ENCODE peak calls at places on chromosomes 16 and 17, in six cellular contexts. J is neural progenitor cell, U is fibroblast of lung, K is mammary epithelial cell, I is PC-3, E is MM.1S. N is an unnamed sample.

GRCh38 chr16:21150375-21151001 is at the start of gene DNAH3:
- DNase-seq in E (no peak), I (no peak), J (no peak), K (peak; percentile 90), U (no peak), N (no peak)

GRCh38 chr17:51298508-51299371 is 38.4 kb downstream of the UTP18 start:
- DNase-seq in E (peak; percentile 39), K (peak; percentile 16), J (peak; percentile 67), I (peak; percentile 68), U (peak; percentile 63), N (peak; percentile 55)

GRCh38 chr16:25747160-25747758 is 55.5 kb downstream of the HS3ST4 start:
- DNase-seq in U (no peak), J (peak; percentile 71), E (peak; percentile 26), I (peak; percentile 2), K (no peak), N (peak; percentile 13)

GRCh38 chr17:336110-337021 is 16.2 kb downstream of the RPH3AL start:
- DNase-seq in I (no peak), J (peak; percentile 56), U (no peak), K (no peak), E (no peak), N (no peak)

GRCh38 chr16:73020409-73020884 is 27.5 kb downstream of the ZFHX3 start:
- DNase-seq in E (no peak), I (peak; percentile 94), U (peak; percentile 96), J (no peak), K (peak; percentile 78), N (no peak)

GRCh38 chr17:77140878-77141767 is at the start of gene SEC14L1:
- DNase-seq in K (peak; percentile 35), E (peak; percentile 66), U (no peak), I (peak; percentile 66), J (peak; percentile 79), N (peak; percentile 82)

GRCh38 chr17:58703887-58704286 is 11.5 kb downstream of the RAD51C start:
- DNase-seq in I (no peak), K (no peak), E (no peak), U (no peak), J (no peak), N (no peak)

GRCh38 chr17:15354256-15354655 is 12.9 kb upstream of the TEKT3 start:
- DNase-seq in J (no peak), I (peak; percentile 38), U (no peak), E (no peak), K (no peak), N (no peak)

GRCh38 chr16:12575288-12575687 is 228.4 kb downstream of the CPPED1 start:
- DNase-seq in J (no peak), K (no peak), U (no peak), E (no peak), I (no peak), N (peak; percentile 73)

GRCh38 chr17:28173801-28174200 is 131.3 kb downstream of the NLK start:
- DNase-seq in J (no peak), U (no peak), I (no peak), E (no peak), K (no peak), N (no peak)

GRCh38 chr16:61879306-61879705 is 156.9 kb downstream of the CDH8 start:
- DNase-seq in E (no peak), I (no peak), J (no peak), K (no peak), U (no peak), N (no peak)

GRCh38 chr16:4660454-4661007 is 32.8 kb upstream of the NUDT16L1 start:
- DNase-seq in E (no peak), J (no peak), I (no peak), U (peak; percentile 23), K (peak; percentile 70), N (no peak)

GRCh38 chr16:2233872-2234812 is 2.1 kb upstream of the DNASE1L2 start:
- DNase-seq in U (no peak), K (no peak), J (no peak), E (no peak), I (no peak), N (no peak)

GRCh38 chr17:57653279-57653678 is 91.8 kb downstream of the CCDC182 start:
- DNase-seq in K (no peak), U (no peak), J (no peak), E (no peak), I (no peak), N (no peak)

GRCh38 chr16:54174201-54174600 is 112.4 kb downstream of the IRX3 start:
- DNase-seq in U (no peak), E (no peak), I (no peak), J (peak; percentile 12), K (no peak), N (no peak)

GRCh38 chr17:1518410-1518809 is 2.0 kb upstream of the INPP5K start:
- DNase-seq in K (no peak), J (no peak), E (no peak), I (no peak), U (no peak), N (no peak)

GRCh38 chr16:73240928-73241327 is 193.0 kb upstream of the ZFHX3 start:
- DNase-seq in U (no peak), I (no peak), E (no peak), J (no peak), K (no peak), N (no peak)

GRCh38 chr17:40097931-40098845 is 2.2 kb downstream of the NR1D1 start:
- DNase-seq in E (peak; percentile 38), J (no peak), U (peak; percentile 56), I (peak; percentile 25), K (peak; percentile 81), N (no peak)

GRCh38 chr16:89855986-89856385 is 17.4 kb upstream of the TCF25 start:
- DNase-seq in E (no peak), J (no peak), K (no peak), I (no peak), U (no peak), N (no peak)

GRCh38 chr17:71496552-71496951 is 624.3 kb upstream of the SOX9 start:
- DNase-seq in K (no peak), I (no peak), U (no peak), J (no peak), E (peak; percentile 92), N (no peak)

GRCh38 chr16:19114359-19115147 is 789 bp downstream of the ITPRIPL2 start:
- DNase-seq in E (no peak), U (peak; percentile 78), J (peak; percentile 44), K (peak; percentile 63), I (peak; percentile 34), N (no peak)

GRCh38 chr16:64242510-64242909 is 879.4 kb downstream of the CDH11 start:
- DNase-seq in E (no peak), K (no peak), I (no peak), U (no peak), J (no peak), N (no peak)

GRCh38 chr17:76051071-76051467 is 21.2 kb downstream of the SRP68 start:
- DNase-seq in E (no peak), U (no peak), I (peak; percentile 88), J (no peak), K (peak; percentile 41), N (no peak)

GRCh38 chr16:13153696-13154095 is 252.3 kb downstream of the SHISA9 start:
- DNase-seq in U (no peak), E (no peak), J (no peak), I (no peak), K (no peak), N (no peak)

GRCh38 chr17:49964539-49965521 is 4.2 kb upstream of the DLX4 start:
- DNase-seq in K (no peak), U (peak; percentile 11), J (peak; percentile 71), E (no peak), I (no peak), N (no peak)

GRCh38 chr17:10337976-10338375 is 34.8 kb downstream of the MYH13 start:
- DNase-seq in E (no peak), I (no peak), K (no peak), J (no peak), U (peak; percentile 71), N (no peak)

GRCh38 chr16:25064967-25065366 is 46.6 kb upstream of the LCMT1 start:
- DNase-seq in U (peak; percentile 6), J (peak; percentile 13), I (no peak), E (no peak), K (no peak), N (no peak)

GRCh38 chr17:78818932-78819331 is 21.7 kb downstream of the USP36 start:
- DNase-seq in I (no peak), K (no peak), J (no peak), U (no peak), E (no peak), N (no peak)
- H3K79me2 ChIP-seq in I (peaks cover 6% of the 10 kb centered on the region), K (peaks cover 21% of the 10 kb centered on the region), J (peaks cover 3% of the 10 kb centered on the region), U (peaks cover 5% of the 10 kb centered on the region), E (peaks cover 64% of the 10 kb centered on the region), N (no peaks in the 10 kb centered on the region)

GRCh38 chr16:47561286-47561685 is 100.2 kb downstream of the PHKB start:
- DNase-seq in U (no peak), I (no peak), K (no peak), E (no peak), J (no peak), N (no peak)
- H3K79me2 ChIP-seq in U (no peaks in the 10 kb centered on the region), I (no peaks in the 10 kb centered on the region), K (no peaks in the 10 kb centered on the region), E (no peaks in the 10 kb centered on the region), J (no peaks in the 10 kb centered on the region), N (no peaks in the 10 kb centered on the region)

GRCh38 chr17:60525347-60525623 is 757 bp downstream of the APPBP2 start:
- DNase-seq in K (no peak), I (peak; percentile 16), E (no peak), J (peak; percentile 2), U (peak; percentile 14), N (no peak)

GRCh38 chr17:60525624-60526514 is at the start of gene APPBP2:
- DNase-seq in U (peak; percentile 88), I (peak; percentile 94), J (peak; percentile 94), E (peak; percentile 74), K (peak; percentile 86), N (peak; percentile 78)

GRCh38 chr17:60522889-60523626 is 3.0 kb downstream of the APPBP2 start:
- DNase-seq in K (no peak), E (no peak), J (no peak), I (no peak), U (no peak), N (no peak)

GRCh38 chr17:60523822-60524221 is 2.2 kb downstream of the APPBP2 start:
- DNase-seq in U (no peak), K (no peak), E (no peak), J (no peak), I (no peak), N (no peak)

GRCh38 chr17:60524463-60525346 is 1.3 kb downstream of the APPBP2 start:
- DNase-seq in E (no peak), K (peak; percentile 22), J (no peak), U (peak; percentile 75), I (peak; percentile 23), N (peak; percentile 5)
- H3K79me2 ChIP-seq in E (peaks cover 69% of the 10 kb centered on the region), K (peaks cover 73% of the 10 kb centered on the region), J (peaks cover 85% of the 10 kb centered on the region), U (peaks cover 59% of the 10 kb centered on the region), I (peaks cover 72% of the 10 kb centered on the region), N (peaks cover 69% of the 10 kb centered on the region)

GRCh38 chr17:4362141-4362540 is 4.3 kb downstream of the UBE2G1 start:
- DNase-seq in U (peak; percentile 37), E (no peak), I (peak; percentile 10), K (no peak), J (no peak), N (peak; percentile 61)
- H3K79me2 ChIP-seq in U (peaks cover 85% of the 10 kb centered on the region), E (peaks cover 92% of the 10 kb centered on the region), I (peaks cover 92% of the 10 kb centered on the region), K (peaks cover 93% of the 10 kb centered on the region), J (peaks cover 92% of the 10 kb centered on the region), N (peaks cover 92% of the 10 kb centered on the region)

GRCh38 chr17:18361837-18362380 is 1.4 kb downstream of the SHMT1 start:
- DNase-seq in K (no peak), J (no peak), U (no peak), I (no peak), E (no peak), N (peak; percentile 9)
- H3K79me2 ChIP-seq in K (peaks cover 22% of the 10 kb centered on the region), J (peaks cover 46% of the 10 kb centered on the region), U (no peaks in the 10 kb centered on the region), I (peaks cover 38% of the 10 kb centered on the region), E (peaks cover 48% of the 10 kb centered on the region), N (peaks cover 43% of the 10 kb centered on the region)